ENCODE peak calls at places on chromosomes 7 and 10, in five cellular contexts. O, P, N, C and R are unnamed samples.
A peak's percentile ranks its signal among the peaks of the same experiment; 100 is the strongest.

GRCh38 chr7:68014031-68014774 is 1017.6 kb downstream of the TYW1 start:
- DNase-seq in P (no peak), C (no peak), O (no peak), N (peak; percentile 71), R (no peak)

GRCh38 chr10:5666324-5667220 is at the start of gene ASB13:
- DNase-seq in N (no peak), O (peak; percentile 79), P (peak; percentile 27), C (peak; percentile 54), R (peak; percentile 18)

GRCh38 chr7:143384148-143384547 is 3.0 kb downstream of the ZYX start:
- DNase-seq in N (no peak), O (no peak), C (peak; percentile 76), P (no peak), R (no peak)

GRCh38 chr10:34827087-34827766 is 12.1 kb upstream of the PARD3 start:
- DNase-seq in N (no peak), O (no peak), C (no peak), P (no peak), R (no peak)

GRCh38 chr7:99597762-99598501 is at the start of gene TMEM225B:
- DNase-seq in P (peak; percentile 37), O (no peak), C (no peak), N (no peak), R (no peak)

GRCh38 chr10:113691381-113691780 is 11.7 kb downstream of the CASP7 start:
- DNase-seq in O (no peak), P (no peak), C (no peak), N (no peak), R (no peak)

GRCh38 chr7:76054129-76055120 is 6.5 kb downstream of the MDH2 start:
- DNase-seq in O (no peak), P (no peak), C (peak; percentile 72), N (no peak), R (peak; percentile 19)

GRCh38 chr10:100267237-100268104 is at the start of gene CWF19L1:
- DNase-seq in N (peak; percentile 76), C (peak; percentile 84), O (peak; percentile 90), P (peak; percentile 72), R (peak; percentile 89)

GRCh38 chr7:13411641-13412040 is 577.8 kb downstream of the ETV1 start:
- DNase-seq in P (no peak), O (no peak), N (no peak), C (no peak), R (no peak)